ENCODE peak calls at places on chromosomes 12 and 14, in eight cellular contexts. E is iris pigment epithelial cell; U is stimulated activated CD8-positive, alpha-beta memory T cell treated with anti-CD3 and anti-CD28 coated beads, Interleukin-7, amount 100 ng/mL, for 1 hour; W is HEK293T; F is activated CD4-positive, alpha-beta T cell treated with anti-CD3 and anti-CD28 coated beads, Interleukin-2, amount 10 ng/mL, durations not matched to agents 7 days and 5 days; D is NCI-H748 treated with DMSO at 0.1 percent for 48 hours; B is CMK; K is AG10803. G is an unnamed sample.

GRCh38 chr12:93783827-93784226 is 106.7 kb downstream of the CRADD start:
- DNase-seq in E (no peak), U (no peak), W (no peak), F (peak; percentile 45), D (no peak), B (no peak), K (no peak), G (no peak)

GRCh38 chr12:6302621-6303020 is 7.9 kb upstream of the PLEKHG6 start:
- DNase-seq in E (no peak), U (no peak), W (no peak), F (no peak), D (no peak), B (no peak), K (no peak), G (no peak)

GRCh38 chr14:100815478-100816285 is 10.2 kb upstream of the MEG3 start:
- DNase-seq in E (peak; percentile 82), U (no peak), W (no peak), F (no peak), D (no peak), B (no peak), K (peak; percentile 12), G (no peak)

GRCh38 chr12:10397311-10397710 is 7.5 kb upstream of the KLRK1 start:
- DNase-seq in E (no peak), U (no peak), W (no peak), F (no peak), D (no peak), B (no peak), K (no peak), G (no peak)

GRCh38 chr12:67916266-67916970 is 72.8 kb upstream of the IFNG-AS1 start:
- DNase-seq in E (no peak), U (no peak), W (no peak), F (no peak), D (no peak), B (no peak), K (peak; percentile 60), G (no peak)

GRCh38 chr12:94616217-94616729 is 34.1 kb downstream of the TMCC3 start:
- DNase-seq in E (peak; percentile 24), U (no peak), W (no peak), F (no peak), D (no peak), B (peak; percentile 66), K (no peak), G (no peak)

GRCh38 chr12:131511803-131512564 is 198.9 kb upstream of the SFSWAP start:
- DNase-seq in E (no peak), U (no peak), W (no peak), F (no peak), D (no peak), B (no peak), K (no peak), G (no peak)

GRCh38 chr12:121005346-121005815 is 10.9 kb downstream of the C12orf43 start:
- DNase-seq in E (peak; percentile 62), U (no peak), W (peak; percentile 74), F (peak; percentile 63), D (peak; percentile 11), B (no peak), K (peak; percentile 39), G (peak; percentile 57)

GRCh38 chr12:89566615-89567014 is 40.8 kb upstream of the POC1B start:
- DNase-seq in E (peak; percentile 62), U (no peak), W (no peak), F (no peak), D (no peak), B (no peak), K (no peak), G (no peak)

GRCh38 chr14:56874375-56874774 is 64.1 kb upstream of the OTX2 start:
- DNase-seq in E (no peak), U (no peak), W (peak; percentile 54), F (no peak), D (peak; percentile 76), B (no peak), K (no peak), G (peak; percentile 1)

GRCh38 chr12:131775124-131775903 is 52.9 kb upstream of the MMP17 start:
- DNase-seq in E (peak; percentile 17), U (no peak), W (no peak), F (no peak), D (no peak), B (no peak), K (no peak), G (no peak)

GRCh38 chr12:119036878-119037493 is 55.6 kb downstream of the SRRM4 start:
- DNase-seq in E (peak; percentile 4), U (no peak), W (peak; percentile 61), F (peak; percentile 28), D (peak; percentile 16), B (no peak), K (peak; percentile 16), G (peak; percentile 7)

GRCh38 chr14:90610641-90611040 is 205.6 kb downstream of the TTC7B start:
- DNase-seq in E (no peak), U (no peak), W (no peak), F (no peak), D (no peak), B (no peak), K (no peak), G (no peak)

GRCh38 chr14:22547309-22547947 is 41.6 kb downstream of the DAD1 start:
- DNase-seq in E (no peak), U (no peak), W (no peak), F (no peak), D (no peak), B (no peak), K (peak; percentile 45), G (no peak)

GRCh38 chr12:120262852-120263724 is 2.4 kb downstream of the PXN start:
- DNase-seq in E (no peak), U (no peak), W (no peak), F (no peak), D (no peak), B (no peak), K (peak; percentile 43), G (no peak)

GRCh38 chr14:36997843-36998242 is 174.6 kb downstream of the SLC25A21 start:
- DNase-seq in E (peak; percentile 11), U (no peak), W (no peak), F (no peak), D (no peak), B (no peak), K (peak; percentile 9), G (no peak)

GRCh38 chr12:121438905-121439304 is 39.0 kb downstream of the RNF34 start:
- DNase-seq in E (no peak), U (no peak), W (no peak), F (no peak), D (no peak), B (no peak), K (no peak), G (no peak)

GRCh38 chr14:104550340-104550848 is 29.2 kb upstream of the C14orf180 start:
- DNase-seq in E (no peak), U (no peak), W (no peak), F (no peak), D (no peak), B (no peak), K (no peak), G (no peak)

GRCh38 chr14:56224691-56225681 is 106.8 kb downstream of the PELI2 start:
- DNase-seq in E (no peak), U (no peak), W (no peak), F (no peak), D (peak; percentile 24), B (no peak), K (no peak), G (no peak)

GRCh38 chr14:99242816-99243795 is 28.9 kb downstream of the BCL11B start:
- DNase-seq in E (no peak), U (no peak), W (no peak), F (peak; percentile 61), D (no peak), B (no peak), K (no peak), G (no peak)

GRCh38 chr14:77641534-77642341 is 25.3 kb upstream of the SPTLC2 start:
- DNase-seq in E (peak; percentile 74), U (peak; percentile 32), W (no peak), F (peak; percentile 67), D (no peak), B (peak; percentile 73), K (peak; percentile 68), G (peak; percentile 28)

GRCh38 chr12:4579305-4580097 is 17.5 kb downstream of the DYRK4 start:
- DNase-seq in E (peak; percentile 36), U (no peak), W (no peak), F (no peak), D (no peak), B (peak; percentile 25), K (peak; percentile 18), G (no peak)

GRCh38 chr12:32139064-32139421 is 32.4 kb downstream of the BICD1 start:
- DNase-seq in E (peak; percentile 63), U (no peak), W (no peak), F (peak; percentile 56), D (no peak), B (no peak), K (peak; percentile 59), G (peak; percentile 50)

GRCh38 chr12:108375986-108376663 is 37.0 kb upstream of the CMKLR1 start:
- DNase-seq in E (peak; percentile 33), U (no peak), W (no peak), F (no peak), D (no peak), B (no peak), K (peak; percentile 20), G (no peak)

GRCh38 chr14:42002139-42002538 is 395.5 kb downstream of the LRFN5 start:
- DNase-seq in E (peak; percentile 21), U (no peak), W (no peak), F (no peak), D (no peak), B (no peak), K (peak; percentile 2), G (no peak)

GRCh38 chr14:53470351-53471043 is 317.4 kb upstream of the DDHD1 start:
- DNase-seq in E (peak; percentile 56), U (no peak), W (no peak), F (no peak), D (no peak), B (no peak), K (peak; percentile 65), G (no peak)

GRCh38 chr12:100504820-100505219 is 31.2 kb downstream of the NR1H4 start:
- DNase-seq in E (peak; percentile 16), U (no peak), W (no peak), F (no peak), D (no peak), B (no peak), K (no peak), G (no peak)

GRCh38 chr12:4307593-4308333 is 13.2 kb upstream of the TIGAR start:
- DNase-seq in E (peak; percentile 80), U (no peak), W (peak; percentile 80), F (peak; percentile 16), D (peak; percentile 52), B (no peak), K (peak; percentile 60), G (no peak)

GRCh38 chr12:52528641-52529143 is 8.5 kb upstream of the KRT5 start:
- DNase-seq in E (no peak), U (no peak), W (no peak), F (no peak), D (no peak), B (no peak), K (no peak), G (no peak)

GRCh38 chr12:52081263-52081733 is 1.8 kb downstream of the SMIM41 start:
- DNase-seq in E (no peak), U (no peak), W (no peak), F (no peak), D (no peak), B (no peak), K (no peak), G (peak; percentile 71)

GRCh38 chr14:103157969-103158368 is 34.7 kb downstream of the TNFAIP2 start:
- DNase-seq in E (no peak), U (no peak), W (no peak), F (no peak), D (no peak), B (no peak), K (no peak), G (no peak)

GRCh38 chr14:65985976-65986375 is 500.2 kb upstream of the CCDC196 start:
- DNase-seq in E (no peak), U (no peak), W (no peak), F (no peak), D (no peak), B (no peak), K (no peak), G (no peak)

GRCh38 chr14:51210594-51210993 is 29.5 kb upstream of the TMX1 start:
- DNase-seq in E (no peak), U (no peak), W (no peak), F (no peak), D (peak; percentile 64), B (no peak), K (no peak), G (no peak)

GRCh38 chr12:82359115-82359478 is 768 bp downstream of the METTL25 start:
- DNase-seq in E (peak; percentile 7), U (no peak), W (peak; percentile 23), F (no peak), D (peak; percentile 69), B (no peak), K (peak; percentile 8), G (no peak)